ENCODE peak calls at places on chromosomes 2 and 18, in four cellular contexts. Q is activated CD4-positive, alpha-beta T cell treated with anti-CD3 and anti-CD28 coated beads, Interleukin-2, amount 10 ng/mL, durations not matched to agents 7 days and 5 days; C is iPS DF 19.7; D is CD8-positive, alpha-beta memory T cell. R is an unnamed sample.

GRCh38 chr2:239625913-239626734 is 225.3 kb upstream of the HDAC4 start:
- DNase-seq in Q (no peak), C (no peak), D (peak), R (no peak)

GRCh38 chr2:200615247-200615646 is 29.4 kb downstream of the AOX1 start:
- DNase-seq in C (no peak), D (no peak), Q (no peak), R (no peak)

GRCh38 chr2:120898961-120899360 is 163.3 kb downstream of the GLI2 start:
- DNase-seq in C (no peak), D (no peak), Q (no peak), R (no peak)

GRCh38 chr2:19860022-19860421 is 41.8 kb downstream of the TTC32 start:
- DNase-seq in Q (no peak), D (no peak), C (no peak), R (no peak)

GRCh38 chr2:15275341-15275740 is 285.8 kb downstream of the NBAS start:
- DNase-seq in Q (no peak), D (no peak), C (no peak), R (no peak)

GRCh38 chr2:9205481-9205880 is 1.1 kb upstream of the ASAP2 start:
- DNase-seq in D (no peak), C (no peak), Q (no peak), R (no peak)

GRCh38 chr2:194345347-194345746 is 1311.7 kb upstream of the SLC39A10 start:
- DNase-seq in D (no peak), C (no peak), Q (no peak), R (no peak)

GRCh38 chr2:37232131-37232933 is 874 bp downstream of the NDUFAF7 start:
- DNase-seq in Q (no peak), C (no peak), D (no peak), R (no peak)

GRCh38 chr2:174153757-174154680 is 94.3 kb downstream of the OLA1 start:
- DNase-seq in Q (no peak), C (no peak), D (no peak), R (no peak)

GRCh38 chr2:177314722-177315264 is 50.3 kb upstream of the NFE2L2 start:
- DNase-seq in Q (no peak), C (no peak), D (no peak), R (no peak)

GRCh38 chr2:148860037-148860436 is 15.0 kb upstream of the KIF5C start:
- DNase-seq in Q (no peak), C (no peak), D (no peak), R (no peak)

GRCh38 chr2:30293303-30293912 is 62.1 kb downstream of the LBH start:
- DNase-seq in D (no peak), Q (no peak), C (no peak), R (no peak)

GRCh38 chr18:62596145-62597005 is 73.5 kb downstream of the ZCCHC2 start:
- DNase-seq in Q (no peak), D (no peak), C (no peak), R (no peak)

GRCh38 chr2:219022041-219022440 is 19.3 kb downstream of the CFAP65 start:
- DNase-seq in Q (no peak), C (no peak), D (no peak), R (no peak)

GRCh38 chr2:124798551-124798950 is 773.5 kb downstream of the CNTNAP5 start:
- DNase-seq in Q (no peak), C (no peak), D (no peak), R (no peak)

GRCh38 chr18:76428396-76429261 is 66.4 kb downstream of the ZNF516 start:
- DNase-seq in D (no peak), Q (no peak), C (no peak), R (no peak)

GRCh38 chr2:163779970-163780597 is 44.3 kb upstream of the FIGN start:
- DNase-seq in D (no peak), C (no peak), Q (no peak), R (no peak)

GRCh38 chr2:161332568-161332967 is 24.3 kb downstream of the PSMD14 start:
- DNase-seq in Q (no peak), C (no peak), D (no peak), R (no peak)

GRCh38 chr2:45014016-45014702 is 4.9 kb upstream of the SIX2 start:
- DNase-seq in C (no peak), Q (no peak), D (no peak), R (peak)

GRCh38 chr18:79278896-79279295 is 116.8 kb upstream of the NFATC1 start:
- DNase-seq in D (no peak), Q (no peak), C (no peak), R (no peak)

R was measured in NT2/D1.